ENCODE peak calls at places on chromosomes 4 and X, in nine cellular contexts. P is M059J; T is NCI-H1105; W is effector CD4-positive, alpha-beta T cell; J is astrocyte of the spinal cord; U is NB4; Z is substantia nigra; M is fibroblast of pulmonary artery; K is HCEC 1CT. B is an unnamed sample.

GRCh38 chr4:111628437-111628836 is 516.8 kb upstream of the FAM241A start:
- DNase-seq in P (no peak), T (no peak), W (no peak), J (peak), U (no peak), Z (no peak), M (no peak), K (no peak), B (no peak)

GRCh38 chr4:13325744-13326143 is 158.4 kb downstream of the RAB28 start:
- DNase-seq in P (no peak), T (no peak), W (no peak), J (no peak), U (no peak), Z (no peak), M (no peak), K (no peak), B (no peak)

GRCh38 chrX:23699636-23700194 is 32.4 kb downstream of the PRDX4 start:
- DNase-seq in P (no peak), T (no peak), W (no peak), J (peak), U (peak), Z (no peak), M (peak), K (no peak), B (no peak)

GRCh38 chrX:45358417-45358816 is 157.7 kb upstream of the DIPK2B start:
- DNase-seq in P (no peak), T (no peak), W (no peak), J (no peak), U (no peak), Z (no peak), M (no peak), K (no peak), B (no peak)

GRCh38 chr4:43126595-43126994 is 234.1 kb downstream of the GRXCR1 start:
- DNase-seq in P (no peak), T (no peak), W (no peak), J (no peak), U (no peak), Z (no peak), M (no peak), K (no peak), B (no peak)

GRCh38 chr4:63717384-63717783 is 691.9 kb downstream of the TECRL start:
- DNase-seq in P (peak), T (no peak), W (no peak), J (peak), U (peak), Z (no peak), M (peak), K (no peak), B (no peak)

GRCh38 chr4:140330311-140330900 is 43.0 kb upstream of the SCOC start:
- DNase-seq in P (peak), T (peak), W (no peak), J (peak), U (peak), Z (no peak), M (peak), K (peak), B (peak)

GRCh38 chr4:94561249-94562024 is 109.7 kb downstream of the PDLIM5 start:
- DNase-seq in P (peak), T (no peak), W (no peak), J (peak), U (no peak), Z (no peak), M (peak), K (peak), B (no peak)

GRCh38 chr4:139576219-139576618 is 20.2 kb upstream of the SETD7 start:
- DNase-seq in P (no peak), T (no peak), W (no peak), J (peak), U (no peak), Z (no peak), M (no peak), K (no peak), B (no peak)

GRCh38 chr4:41178372-41179085 is 35.8 kb downstream of the APBB2 start:
- DNase-seq in P (peak), T (no peak), W (no peak), J (peak), U (no peak), Z (no peak), M (peak), K (peak), B (no peak)

GRCh38 chrX:95903490-95903889 is 781.2 kb upstream of the DIAPH2 start:
- DNase-seq in P (no peak), T (no peak), W (no peak), J (no peak), U (peak), Z (no peak), M (peak), K (no peak), B (no peak)

GRCh38 chr4:41124916-41125548 is 89.3 kb downstream of the APBB2 start:
- DNase-seq in P (peak), T (no peak), W (no peak), J (peak), U (no peak), Z (no peak), M (no peak), K (no peak), B (peak)

GRCh38 chr4:24969486-24969885 is 56.6 kb upstream of the CCDC149 start:
- DNase-seq in P (no peak), T (no peak), W (no peak), J (no peak), U (no peak), Z (no peak), M (no peak), K (no peak), B (no peak)

GRCh38 chr4:184416913-184417734 is 57.2 kb downstream of the IRF2 start:
- DNase-seq in P (peak), T (no peak), W (no peak), J (no peak), U (peak), Z (no peak), M (no peak), K (no peak), B (no peak)

GRCh38 chr4:82739292-82740190 is 59.1 kb downstream of the SCD5 start:
- DNase-seq in P (no peak), T (no peak), W (peak), J (peak), U (peak), Z (peak), M (peak), K (no peak), B (peak)

GRCh38 chrX:46637937-46638336 is 64.4 kb downstream of the CHST7 start:
- DNase-seq in P (peak), T (no peak), W (no peak), J (no peak), U (peak), Z (no peak), M (no peak), K (peak), B (peak)

GRCh38 chr4:80812145-80812544 is 218.4 kb upstream of the BMP3 start:
- DNase-seq in P (no peak), T (no peak), W (no peak), J (no peak), U (no peak), Z (no peak), M (no peak), K (no peak), B (no peak)

GRCh38 chrX:71111851-71112468 is 583 bp upstream of the IL2RG start:
- DNase-seq in P (no peak), T (no peak), W (peak), J (no peak), U (peak), Z (no peak), M (no peak), K (no peak), B (no peak)

GRCh38 chr4:173169428-173170209 is 1.0 kb downstream of the GALNT7 start:
- DNase-seq in P (peak), T (peak), W (peak), J (peak), U (peak), Z (peak), M (peak), K (peak), B (peak)

GRCh38 chr4:47525154-47525819 is 40.2 kb downstream of the ATP10D start:
- DNase-seq in P (peak), T (no peak), W (no peak), J (peak), U (no peak), Z (no peak), M (peak), K (peak), B (peak)

GRCh38 chrX:75273483-75273882 is 402 bp upstream of the UPRT start:
- DNase-seq in P (peak), T (no peak), W (no peak), J (no peak), U (no peak), Z (no peak), M (peak), K (no peak), B (no peak)

GRCh38 chr4:184400375-184400870 is 73.9 kb downstream of the IRF2 start:
- DNase-seq in P (peak), T (no peak), W (no peak), J (peak), U (no peak), Z (no peak), M (peak), K (peak), B (no peak)

GRCh38 chr4:98969813-98970212 is 25.7 kb upstream of the METAP1 start:
- DNase-seq in P (no peak), T (no peak), W (no peak), J (no peak), U (no peak), Z (no peak), M (no peak), K (no peak), B (no peak)

GRCh38 chrX:6311540-6311939 is 82.9 kb upstream of the NLGN4X start:
- DNase-seq in P (no peak), T (no peak), W (no peak), J (no peak), U (no peak), Z (no peak), M (no peak), K (no peak), B (no peak)

GRCh38 chr4:40057540-40058091 is 966 bp downstream of the N4BP2 start:
- DNase-seq in P (peak), T (peak), W (peak), J (peak), U (peak), Z (peak), M (peak), K (peak), B (peak)

GRCh38 chr4:77002721-77003120 is 53.2 kb downstream of the SEPTIN11 start:
- DNase-seq in P (no peak), T (no peak), W (no peak), J (peak), U (no peak), Z (no peak), M (no peak), K (no peak), B (no peak)

GRCh38 chr4:78754872-78755271 is 21.3 kb upstream of the BMP2K start:
- DNase-seq in P (no peak), T (no peak), W (no peak), J (no peak), U (no peak), Z (no peak), M (no peak), K (no peak), B (no peak)

GRCh38 chr4:77669911-77670590 is 64.4 kb downstream of the CXCL13 start:
- DNase-seq in P (no peak), T (peak), W (no peak), J (no peak), U (no peak), Z (no peak), M (no peak), K (no peak), B (no peak)

GRCh38 chr4:26268246-26268645 is 52.6 kb upstream of the RBPJ start:
- DNase-seq in P (peak), T (no peak), W (no peak), J (no peak), U (peak), Z (no peak), M (no peak), K (no peak), B (no peak)

GRCh38 chr4:145876531-145877180 is 62.0 kb downstream of the ZNF827 start:
- DNase-seq in P (peak), T (no peak), W (no peak), J (no peak), U (no peak), Z (no peak), M (no peak), K (no peak), B (no peak)

GRCh38 chr4:6217716-6218381 is 17.5 kb upstream of the JAKMIP1 start:
- DNase-seq in P (no peak), T (no peak), W (no peak), J (no peak), U (no peak), Z (no peak), M (no peak), K (no peak), B (no peak)

GRCh38 chrX:13082286-13083065 is 38.1 kb upstream of the FAM9C start:
- DNase-seq in P (no peak), T (no peak), W (no peak), J (no peak), U (peak), Z (no peak), M (no peak), K (no peak), B (no peak)

GRCh38 chr4:48129307-48130014 is 4.6 kb downstream of the TXK start:
- DNase-seq in P (peak), T (no peak), W (no peak), J (no peak), U (peak), Z (no peak), M (peak), K (no peak), B (no peak)

GRCh38 chr4:168848112-168848511 is 161.9 kb downstream of the CBR4 start:
- DNase-seq in P (no peak), T (no peak), W (no peak), J (peak), U (no peak), Z (no peak), M (peak), K (no peak), B (no peak)

GRCh38 chr4:151768835-151769234 is 8.0 kb upstream of the GATB start:
- DNase-seq in P (no peak), T (no peak), W (no peak), J (no peak), U (no peak), Z (no peak), M (no peak), K (no peak), B (no peak)

GRCh38 chr4:139453041-139453370 is 915 bp upstream of the RAB33B start:
- DNase-seq in P (peak), T (peak), W (peak), J (no peak), U (peak), Z (no peak), M (no peak), K (peak), B (peak)

GRCh38 chr4:108029321-108029720 is 39.6 kb downstream of the HADH start:
- DNase-seq in P (no peak), T (no peak), W (no peak), J (no peak), U (no peak), Z (no peak), M (no peak), K (no peak), B (no peak)

GRCh38 chrX:104324871-104325585 is 70.3 kb upstream of the ESX1 start:
- DNase-seq in P (peak), T (no peak), W (no peak), J (no peak), U (no peak), Z (no peak), M (no peak), K (peak), B (no peak)

GRCh38 chr4:153939570-153939969 is 150.7 kb upstream of the SFRP2 start:
- DNase-seq in P (no peak), T (no peak), W (no peak), J (no peak), U (no peak), Z (no peak), M (no peak), K (no peak), B (no peak)